ENCODE peak calls at places on chromosomes 5 and 9, in seven cellular contexts. C is OCI-LY7; G is hepatocyte; K is CD4-positive, alpha-beta memory T cell; Z is GM12878; I is A549; O is heart left ventricle. U is an unnamed sample.

GRCh38 chr9:69801994-69802393 is 18.6 kb upstream of the CFAP95 start:
- DNase-seq in C (no peak), G (peak; percentile 59), K (no peak), Z (no peak), I (peak; percentile 37), O (no peak), U (no peak)

GRCh38 chr9:34993502-34994428 is 4.2 kb downstream of the DNAJB5 start:
- DNase-seq in C (no peak), G (peak; percentile 65), K (no peak), Z (no peak), I (no peak), O (peak; percentile 94), U (no peak)

GRCh38 chr5:133846478-133847226 is 121.8 kb downstream of the C5orf15 start:
- DNase-seq in C (peak; percentile 61), G (no peak), K (no peak), Z (no peak), I (no peak), O (no peak), U (no peak)

GRCh38 chr9:132458432-132458831 is 48.4 kb downstream of the CFAP77 start:
- DNase-seq in C (no peak), G (no peak), K (no peak), Z (no peak), I (no peak), O (no peak), U (no peak)

GRCh38 chr5:129664336-129664937 is 83.5 kb upstream of the MINAR2 start:
- DNase-seq in C (peak; percentile 41), G (peak; percentile 54), K (no peak), Z (no peak), I (peak; percentile 48), O (no peak), U (no peak)

GRCh38 chr9:97788763-97789663 is 64.0 kb upstream of the FOXE1 start:
- DNase-seq in C (no peak), G (peak; percentile 55), K (no peak), Z (no peak), I (peak; percentile 65), O (no peak), U (no peak)

GRCh38 chr5:28809811-28810750 is 1771.7 kb upstream of the CDH9 start:
- DNase-seq in C (no peak), G (no peak), K (no peak), Z (no peak), I (no peak), O (no peak), U (no peak)

GRCh38 chr9:133844876-133845658 is 106.9 kb upstream of the SARDH start:
- DNase-seq in C (no peak), G (peak; percentile 37), K (no peak), Z (no peak), I (no peak), O (peak; percentile 86), U (no peak)

GRCh38 chr5:175731756-175732465 is 74.0 kb downstream of the HRH2 start:
- DNase-seq in C (no peak), G (no peak), K (no peak), Z (no peak), I (no peak), O (no peak), U (no peak)

GRCh38 chr5:4078544-4078943 is 482.9 kb downstream of the IRX1 start:
- DNase-seq in C (no peak), G (no peak), K (no peak), Z (no peak), I (no peak), O (no peak), U (no peak)

GRCh38 chr5:149125386-149125891 is 15.9 kb upstream of the ABLIM3 start:
- DNase-seq in C (no peak), G (peak; percentile 69), K (no peak), Z (no peak), I (no peak), O (no peak), U (no peak)

GRCh38 chr5:77239126-77239741 is 28.8 kb downstream of the PDE8B start:
- DNase-seq in C (peak; percentile 31), G (no peak), K (no peak), Z (no peak), I (peak; percentile 41), O (no peak), U (no peak)

GRCh38 chr9:114366334-114367128 is 21.3 kb downstream of the AKNA start:
- DNase-seq in C (peak; percentile 68), G (peak; percentile 65), K (peak; percentile 52), Z (no peak), I (peak; percentile 9), O (no peak), U (no peak)

GRCh38 chr5:2851895-2852294 is 100.4 kb upstream of the IRX2 start:
- DNase-seq in C (no peak), G (no peak), K (no peak), Z (no peak), I (no peak), O (no peak), U (no peak)

GRCh38 chr9:26357803-26358339 is 534.7 kb downstream of the CAAP1 start:
- DNase-seq in C (no peak), G (no peak), K (no peak), Z (no peak), I (no peak), O (no peak), U (no peak)

GRCh38 chr9:94867281-94867841 is 140.9 kb downstream of the AOPEP start:
- DNase-seq in C (no peak), G (peak; percentile 89), K (no peak), Z (no peak), I (peak; percentile 99), O (peak; percentile 84), U (no peak)

GRCh38 chr5:176822041-176822425 is 11.7 kb downstream of the UNC5A start:
- DNase-seq in C (no peak), G (no peak), K (no peak), Z (no peak), I (no peak), O (no peak), U (no peak)

GRCh38 chr9:131334568-131335105 is 45.1 kb downstream of the PLPP7 start:
- DNase-seq in C (no peak), G (peak; percentile 46), K (no peak), Z (no peak), I (no peak), O (peak; percentile 89), U (no peak)

GRCh38 chr5:180282281-180282680 is 9.6 kb downstream of the MAPK9 start:
- DNase-seq in C (no peak), G (no peak), K (no peak), Z (no peak), I (no peak), O (no peak), U (no peak)
- H3K27ac ChIP-seq in C (no peak overlapping the region), G (no peak overlapping the region), K (no peak overlapping the region), Z (no peak overlapping the region), I (no peak overlapping the region), O (no peak overlapping the region), U (no peak overlapping the region)

DNA sequence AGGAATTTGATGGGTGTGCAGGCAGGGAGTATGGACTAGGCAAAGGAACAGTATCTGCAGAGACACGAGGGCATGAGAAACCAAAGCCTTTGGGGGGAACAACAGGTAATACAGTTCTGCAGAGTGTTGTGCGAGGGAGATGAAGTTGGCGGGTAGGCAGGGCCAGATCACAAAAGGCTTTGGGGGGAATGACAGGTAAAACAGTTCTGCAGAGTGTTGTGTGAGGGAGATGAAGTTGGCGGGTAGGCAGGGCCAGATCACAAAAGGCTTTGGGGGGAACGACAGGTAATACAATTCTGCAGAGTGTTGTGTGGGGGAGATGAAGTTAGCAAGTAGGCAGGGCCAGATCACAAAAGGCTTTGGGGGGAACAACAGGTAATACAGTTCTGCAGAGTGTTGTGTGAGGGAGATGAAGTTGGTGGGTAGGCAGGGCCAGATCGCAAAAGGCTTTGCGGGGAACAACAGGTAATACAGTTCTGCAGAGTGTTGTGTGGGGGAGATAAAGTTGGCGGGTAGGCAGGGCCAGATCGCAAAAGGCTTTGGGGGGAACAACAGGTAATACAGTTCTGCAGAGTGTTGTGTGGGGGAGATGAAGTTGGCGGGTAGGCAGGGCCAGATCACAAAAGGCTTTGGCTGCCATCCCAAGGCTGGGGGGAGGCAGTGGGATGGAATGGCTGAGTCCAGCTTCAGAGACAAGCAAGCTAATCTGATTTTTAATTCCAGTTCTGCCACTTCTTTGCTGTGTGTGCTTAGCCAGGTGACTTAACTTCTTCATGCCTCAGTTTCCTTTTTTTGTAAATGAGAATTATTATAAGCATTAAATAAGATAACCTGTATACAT is 33.0 kb downstream of the FRMPD1 start:
- DNase-seq in C (no peak), G (no peak), K (no peak), Z (no peak), I (no peak), O (no peak), U (no peak)
- H3K27ac ChIP-seq in C (no peak overlapping the region), G (no peak overlapping the region), K (no peak overlapping the region), Z (no peak overlapping the region), I (no peak overlapping the region), O (no peak overlapping the region), U (no peak overlapping the region)

GRCh38 chr9:92617195-92617813 is 52.6 kb downstream of the IPPK start:
- DNase-seq in C (no peak), G (no peak), K (no peak), Z (no peak), I (no peak), O (no peak), U (no peak)

GRCh38 chr9:92616199-92617129 is 53.5 kb downstream of the IPPK start:
- DNase-seq in C (no peak), G (no peak), K (no peak), Z (no peak), I (no peak), O (no peak), U (no peak)

GRCh38 chr9:92618633-92619225 is 51.2 kb downstream of the IPPK start:
- DNase-seq in C (no peak), G (no peak), K (no peak), Z (no peak), I (no peak), O (no peak), U (no peak)

GRCh38 chr9:92619601-92620300 is 50.2 kb downstream of the IPPK start:
- DNase-seq in C (no peak), G (no peak), K (no peak), Z (no peak), I (no peak), O (no peak), U (no peak)

DNA sequence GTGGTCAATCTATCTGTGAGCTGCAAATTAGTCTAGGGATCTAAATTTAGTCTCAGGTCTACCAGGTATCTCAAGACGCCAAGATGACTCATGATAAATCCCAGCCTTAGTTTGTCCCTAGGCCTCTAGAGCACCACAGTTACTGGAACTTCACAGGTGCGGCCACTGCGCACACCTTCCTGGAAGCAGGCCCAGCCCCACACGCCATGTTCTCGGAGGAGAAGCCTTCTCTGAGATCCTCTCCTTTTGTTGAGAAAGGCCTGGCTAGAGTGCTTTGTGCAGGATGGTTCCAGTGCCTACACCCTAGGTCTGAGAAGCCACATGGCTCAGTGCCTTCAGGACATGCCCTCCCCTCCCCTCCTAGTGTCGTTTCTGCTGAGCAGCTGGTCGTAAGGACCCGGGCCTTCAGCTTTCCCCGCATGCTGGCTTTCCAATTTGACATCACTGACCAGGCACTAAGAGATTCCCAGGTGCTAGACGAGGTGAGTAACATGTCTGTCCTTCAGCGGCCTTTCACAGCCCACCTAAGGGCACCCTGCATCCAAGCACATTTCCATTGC is 51.9 kb downstream of the IPPK start:
- DNase-seq in C (no peak), G (no peak), K (no peak), Z (no peak), I (no peak), O (no peak), U (no peak)
- H3K27ac ChIP-seq in C (no peak overlapping the region), G (peak overlapping the region; percentile 58), K (no peak overlapping the region), Z (no peak overlapping the region), I (no peak overlapping the region), O (peak overlapping the region; percentile 37), U (no peak overlapping the region)

GRCh38 chr9:106468431-106468830 is 394.5 kb upstream of the ZNF462 start:
- DNase-seq in C (no peak), G (no peak), K (no peak), Z (peak; percentile 62), I (no peak), O (no peak), U (no peak)

GRCh38 chr9:106467847-106468163 is 395.2 kb upstream of the ZNF462 start:
- DNase-seq in C (no peak), G (no peak), K (no peak), Z (no peak), I (no peak), O (no peak), U (no peak)

GRCh38 chr9:106467113-106467846 is 395.7 kb upstream of the ZNF462 start:
- DNase-seq in C (no peak), G (peak; percentile 20), K (no peak), Z (no peak), I (no peak), O (no peak), U (no peak)
- H3K27ac ChIP-seq in C (no peak overlapping the region), G (no peak overlapping the region), K (no peak overlapping the region), Z (peak overlapping the region; percentile 6), I (no peak overlapping the region), O (no peak overlapping the region), U (no peak overlapping the region)

U was measured in effector memory CD4-positive, alpha-beta T cell.